ENCODE peak calls at places on chromosomes 5 and 9, in four cellular contexts. R is upper lobe of left lung, L is MM.1S, T is astrocyte. K is an unnamed sample.

GRCh38 chr9:132136151-132136892 is 25.5 kb upstream of the NTNG2 start:
- DNase-seq in R (peak; percentile 58), L (no peak), T (no peak), K (no peak)

GRCh38 chr5:65034782-65035181 is 266.1 kb downstream of the CWC27 start:
- DNase-seq in R (peak; percentile 82), L (no peak), T (no peak), K (no peak)

GRCh38 chr5:147879784-147880183 is 1.3 kb downstream of the SCGB3A2 start:
- DNase-seq in R (no peak), L (no peak), T (no peak), K (no peak)

GRCh38 chr5:172005708-172006377 is 595 bp downstream of the FBXW11 start:
- DNase-seq in R (no peak), L (no peak), T (no peak), K (no peak)

GRCh38 chr5:157820593-157821252 is 38.2 kb downstream of the CLINT1 start:
- DNase-seq in R (no peak), L (peak; percentile 59), T (peak; percentile 34), K (no peak)

GRCh38 chr5:179404321-179405053 is 59.2 kb upstream of the ADAMTS2 start:
- DNase-seq in R (no peak), L (no peak), T (no peak), K (peak; percentile 87)

GRCh38 chr9:70120834-70121510 is 77.3 kb downstream of the MAMDC2 start:
- DNase-seq in R (peak; percentile 43), L (no peak), T (peak; percentile 97), K (no peak)

GRCh38 chr5:61362796-61363364 is 30.8 kb downstream of the ZSWIM6 start:
- DNase-seq in R (no peak), L (no peak), T (no peak), K (no peak)

GRCh38 chr9:98081477-98082219 is 25.1 kb downstream of the NANS start:
- DNase-seq in R (no peak), L (no peak), T (no peak), K (no peak)

GRCh38 chr5:25448190-25448621 is 803.4 kb upstream of the CDH10 start:
- DNase-seq in R (no peak), L (no peak), T (no peak), K (no peak)

GRCh38 chr9:77386187-77386586 is 208.9 kb downstream of the VPS13A start:
- DNase-seq in R (no peak), L (no peak), T (peak; percentile 14), K (no peak)

GRCh38 chr9:2290382-2290781 is 275.2 kb downstream of the SMARCA2 start:
- DNase-seq in R (no peak), L (no peak), T (no peak), K (no peak)

GRCh38 chr5:66958984-66959641 is 237.5 kb downstream of the CD180 start:
- DNase-seq in R (no peak), L (no peak), T (peak; percentile 86), K (no peak)

GRCh38 chr9:128891354-128892222 is 9.7 kb downstream of the LRRC8A start:
- DNase-seq in R (no peak), L (no peak), T (no peak), K (no peak)
- H3K4me3 ChIP-seq in R (peak overlapping the region; percentile 4), L (no peak overlapping the region), T (no peak overlapping the region), K (no peak overlapping the region)

DNA sequence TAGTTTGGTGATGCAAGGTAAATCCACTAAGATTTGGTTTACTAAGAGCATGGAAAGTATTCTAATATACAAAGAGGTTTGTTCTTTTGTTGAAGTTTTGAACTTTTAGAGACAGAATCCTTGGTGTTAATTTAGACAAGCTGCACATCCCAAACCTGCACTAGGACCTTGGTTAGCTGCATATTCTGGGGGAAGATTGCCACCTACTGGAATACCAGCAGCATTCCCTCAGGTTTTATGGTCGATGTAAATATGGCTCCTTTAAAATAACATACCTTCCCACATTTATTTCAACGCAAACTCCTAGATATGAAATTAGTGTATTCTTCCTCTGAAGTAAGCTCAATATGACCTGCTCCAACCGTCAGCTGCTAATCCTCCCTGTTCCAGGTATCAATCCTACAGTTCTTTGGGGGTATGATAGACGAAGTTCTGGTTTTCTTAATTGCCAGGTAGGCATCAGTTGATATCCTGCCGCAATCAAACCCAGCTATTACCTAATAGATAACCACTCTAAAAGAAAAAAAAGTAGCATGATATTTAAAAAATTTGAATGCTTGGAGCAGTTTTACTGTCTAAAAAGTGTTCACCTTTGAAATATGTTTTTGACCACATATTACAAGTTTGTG is 624.1 kb downstream of the ISL1 start:
- DNase-seq in R (no peak), L (peak; percentile 27), T (peak; percentile 3), K (no peak)
- TF ChIP-seq CTCF in R (no peak), L (peak; percentile 68), T (peak; percentile 65), K (peak; percentile 31)

DNA sequence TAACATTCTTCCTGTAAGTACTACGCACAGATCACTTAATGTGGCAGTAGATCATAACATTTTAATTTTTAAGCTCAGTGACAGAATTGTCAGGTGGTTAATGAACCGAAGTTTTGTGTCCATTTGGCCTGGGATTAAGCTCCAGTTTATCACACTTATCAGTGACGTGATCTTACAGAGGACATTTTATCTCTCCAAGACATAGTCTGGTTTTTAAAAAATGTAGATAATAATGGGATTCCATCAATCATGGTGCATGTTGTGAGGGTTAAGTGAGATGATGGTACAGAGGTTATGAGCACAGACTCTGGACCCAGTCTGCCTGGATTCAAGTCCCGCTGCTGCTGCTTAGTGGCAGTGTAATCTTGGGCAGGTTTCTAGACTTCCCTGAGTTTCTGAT is 66.0 kb upstream of the ZFAND5 start:
- DNase-seq in R (no peak), L (no peak), T (peak; percentile 83), K (no peak)
- H3K27ac ChIP-seq in R (no peak overlapping the region), L (no peak overlapping the region), T (no peak overlapping the region), K (no peak overlapping the region)

DNA sequence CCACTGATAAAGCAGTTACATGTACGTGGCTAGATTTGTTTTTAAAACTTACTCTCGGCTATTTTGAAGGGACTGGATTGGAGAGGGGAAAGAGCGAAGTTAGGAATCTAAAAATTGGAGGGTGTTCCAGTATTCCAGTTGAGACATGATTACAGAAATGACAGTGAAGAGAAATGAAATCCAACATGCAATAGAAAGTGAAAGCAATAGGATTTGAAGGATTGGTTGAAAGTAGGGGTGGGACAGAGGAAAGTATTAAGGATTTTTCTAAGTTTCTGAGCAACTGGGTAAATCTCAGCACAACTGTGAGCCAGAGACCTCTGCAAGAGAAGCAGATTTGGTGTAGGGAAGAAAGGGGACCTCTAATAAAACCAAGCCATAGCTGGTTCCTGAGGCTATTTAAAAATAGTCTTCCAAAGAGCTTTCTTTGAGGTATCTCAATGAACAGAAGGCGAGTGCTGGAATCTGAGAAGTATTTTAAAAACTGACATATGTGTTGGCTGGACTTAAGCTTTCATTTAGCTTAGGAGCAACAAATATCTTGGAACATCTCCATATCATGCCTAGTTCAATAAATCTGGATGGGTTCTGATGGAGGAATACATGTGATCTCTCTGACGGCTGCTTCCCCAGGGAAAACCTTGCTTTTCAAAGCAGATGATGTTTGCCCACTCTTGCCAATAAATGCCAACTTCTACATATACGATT is 110.4 kb upstream of the IFNK start:
- DNase-seq in R (no peak), L (no peak), T (no peak), K (no peak)
- H3K4me3 ChIP-seq in R (peak overlapping the region; percentile 7), L (no peak overlapping the region), T (no peak overlapping the region), K (peak overlapping the region; percentile 20)

DNA sequence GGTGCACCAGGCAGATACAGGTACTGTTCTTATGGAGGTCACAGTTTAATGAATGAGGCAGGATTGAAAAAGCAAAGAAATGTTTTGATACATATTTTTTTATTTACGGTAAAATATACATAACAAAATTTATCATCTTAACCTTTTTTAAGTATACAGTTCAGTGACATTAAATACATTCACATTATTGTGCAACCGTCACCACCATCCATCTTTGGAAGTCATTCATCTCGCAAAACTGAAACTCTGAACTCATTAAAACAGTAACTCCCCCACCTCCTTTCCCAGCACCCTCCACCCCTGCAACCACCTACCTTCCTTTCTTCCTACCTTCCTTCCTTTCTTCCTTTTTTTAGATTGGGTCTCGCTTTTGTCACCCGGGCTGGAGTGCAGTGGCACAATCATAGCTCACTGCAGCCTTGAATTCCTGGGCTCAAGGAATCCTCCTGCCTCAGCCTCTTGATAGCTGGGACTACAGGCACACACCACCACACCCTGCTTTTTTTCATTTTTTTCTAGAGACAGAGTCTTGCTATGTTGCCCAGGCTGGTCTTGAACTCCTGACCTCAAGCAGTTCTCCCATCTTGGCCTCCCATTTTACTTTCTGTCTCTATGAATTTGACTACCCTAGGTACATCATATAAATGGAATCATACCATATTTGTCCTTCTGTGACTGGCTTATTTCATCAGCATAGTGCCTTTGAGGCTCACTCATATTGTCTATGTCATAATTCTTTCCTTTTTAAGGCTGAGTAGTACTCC is 22.5 kb upstream of the PSD2 start:
- DNase-seq in R (no peak), L (no peak), T (no peak), K (no peak)
- TF ChIP-seq CTCF in R (no peak), L (no peak), T (no peak), K (no peak)

DNA sequence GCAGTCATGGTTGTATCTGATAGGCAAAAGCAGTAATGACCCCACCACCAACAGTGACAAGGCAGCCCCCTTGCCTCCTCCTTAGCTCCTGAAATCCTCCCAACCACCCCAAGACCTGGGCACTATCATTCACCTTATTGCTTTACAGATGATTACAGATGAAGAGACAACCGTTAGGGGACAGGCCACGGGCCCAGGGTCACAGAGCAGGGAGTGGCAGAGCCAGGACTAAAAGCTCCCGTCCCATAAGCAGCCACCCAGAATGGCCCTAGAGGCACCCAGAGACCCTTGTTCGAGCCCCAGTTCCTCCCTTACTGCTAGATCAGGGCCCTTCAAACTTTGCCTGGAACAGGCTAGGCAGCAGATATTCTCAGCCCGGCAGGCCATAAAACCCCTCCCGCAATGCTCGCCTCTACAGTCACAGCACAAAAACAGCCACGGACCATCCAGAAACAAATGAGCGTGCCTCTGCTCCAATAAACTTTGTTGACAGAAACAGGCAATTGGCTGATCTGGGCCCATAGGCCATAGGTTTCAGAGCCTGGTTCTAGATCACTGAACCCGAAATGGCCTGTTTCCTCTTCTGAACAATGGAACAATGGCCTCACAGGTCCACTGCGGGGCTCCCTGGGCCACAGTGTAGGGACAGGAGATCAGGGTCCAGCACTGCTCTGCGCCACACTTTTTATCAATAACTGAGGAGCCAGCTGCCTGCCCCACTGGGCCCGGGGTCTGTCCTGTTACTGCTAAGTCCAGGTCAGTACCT is 67.0 kb downstream of the LRSAM1 start:
- DNase-seq in R (no peak), L (no peak), T (no peak), K (no peak)
- H3K27ac ChIP-seq in R (no peak overlapping the region), L (no peak overlapping the region), T (peak overlapping the region; percentile 69), K (peak overlapping the region; percentile 78)

GRCh38 chr5:135235002-135235401 is 164.0 kb downstream of the MACROH2A1 start:
- DNase-seq in R (no peak), L (no peak), T (no peak), K (no peak)

GRCh38 chr5:135236951-135237791 is 161.9 kb downstream of the MACROH2A1 start:
- DNase-seq in R (peak; percentile 26), L (no peak), T (no peak), K (peak; percentile 82)

GRCh38 chr5:135235551-135236100 is 163.4 kb downstream of the MACROH2A1 start:
- DNase-seq in R (peak; percentile 23), L (no peak), T (no peak), K (peak; percentile 81)

GRCh38 chr5:135234242-135235000 is 164.6 kb downstream of the MACROH2A1 start:
- DNase-seq in R (no peak), L (no peak), T (no peak), K (no peak)

DNA sequence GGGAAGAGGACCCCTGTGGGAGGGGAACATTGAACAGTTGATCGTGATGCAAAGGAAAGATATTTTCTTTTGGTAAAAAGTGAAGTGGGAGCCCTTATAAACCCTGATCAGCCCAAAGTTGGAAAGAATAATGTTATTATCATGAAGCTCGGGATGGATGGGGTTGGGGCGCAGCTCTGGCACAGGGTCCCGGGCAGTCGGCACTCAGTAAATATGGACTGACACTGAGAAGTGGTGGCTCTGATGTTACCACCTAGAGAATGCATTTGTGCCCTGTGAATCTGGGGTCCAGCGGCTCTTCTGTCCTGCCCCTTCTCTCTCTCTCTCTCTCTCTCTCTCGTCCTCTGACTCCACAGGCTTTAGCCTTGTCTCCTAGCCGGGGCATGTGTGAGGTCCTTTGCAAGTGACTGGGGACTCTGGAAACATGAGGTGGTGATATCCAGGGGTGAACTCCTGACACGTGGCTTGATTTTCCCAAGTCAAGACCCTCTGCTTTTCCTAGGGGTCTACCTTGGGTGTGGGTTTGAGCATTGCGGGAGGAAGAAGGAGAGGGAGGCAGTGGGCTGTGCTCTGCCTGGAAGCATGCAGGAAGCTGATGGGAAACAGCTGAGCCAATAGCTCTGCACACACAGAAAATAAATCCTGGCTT is 162.7 kb downstream of the MACROH2A1 start:
- DNase-seq in R (no peak), L (no peak), T (no peak), K (peak; percentile 43)
- H3K4me3 ChIP-seq in R (no peak overlapping the region), L (no peak overlapping the region), T (no peak overlapping the region), K (no peak overlapping the region)